ENCODE peak calls at places on chromosomes 1 and 21, in nine cellular contexts. O is breast epithelium, Q is psoas muscle, C is A673, E is testis, Z is body of pancreas, P is pancreas, R is mammary epithelial cell, F is upper lobe of right lung. I is an unnamed sample. For H3K27me3, the result is how much of the 10 kb centered on the place peaks cover.

GRCh38 chr1:19949016-19949415 is 25.6 kb upstream of the PLA2G2E start:
- DNase-seq in R (peak), F (no peak), E (no peak), Z (no peak), P (no peak), O (no peak), Q (no peak), C (no peak), I (peak)

GRCh38 chr21:37527716-37528115 is 161.1 kb downstream of the DYRK1A start:
- DNase-seq in Z (no peak), P (no peak), O (no peak), Q (no peak), C (no peak), E (no peak), F (no peak), R (no peak), I (no peak)

GRCh38 chr1:184802739-184803492 is 48.3 kb upstream of the EDEM3 start:
- DNase-seq in O (no peak), R (peak), C (no peak), Q (no peak), F (no peak), P (no peak), Z (no peak), E (no peak), I (peak)

GRCh38 chr1:39085174-39085573 is 59.0 kb downstream of the NDUFS5 start:
- DNase-seq in F (no peak), E (no peak), Z (no peak), O (no peak), Q (no peak), R (no peak), C (peak), P (no peak), I (no peak)

GRCh38 chr1:40305451-40305850 is 11.6 kb downstream of the COL9A2 start:
- DNase-seq in R (no peak), C (no peak), Z (no peak), P (no peak), Q (no peak), F (no peak), E (no peak), O (no peak), I (peak)

GRCh38 chr1:113898243-113898814 is 6.3 kb downstream of the AP4B1 start:
- DNase-seq in O (no peak), P (no peak), E (no peak), Z (no peak), F (no peak), C (no peak), R (no peak), Q (no peak), I (no peak)

GRCh38 chr1:116428600-116428999 is 55.6 kb downstream of the ATP1A1 start:
- DNase-seq in O (no peak), P (no peak), C (no peak), E (no peak), Z (no peak), R (no peak), Q (no peak), F (no peak), I (no peak)

GRCh38 chr21:32520885-32521735 is 64.2 kb downstream of the TCP10L start:
- DNase-seq in O (peak), Z (peak), E (peak), Q (peak), C (peak), F (peak), R (peak), P (peak), I (peak)

GRCh38 chr1:93840956-93841482 is 38.0 kb downstream of the DNTTIP2 start:
- DNase-seq in E (no peak), P (no peak), F (no peak), O (no peak), R (no peak), Z (no peak), Q (no peak), C (no peak), I (no peak)

GRCh38 chr1:90922996-90923395 is 98.8 kb downstream of the ZNF644 start:
- DNase-seq in C (no peak), R (no peak), Z (no peak), O (no peak), E (no peak), Q (no peak), P (no peak), F (no peak), I (no peak)

GRCh38 chr21:42036313-42036712 is 26.2 kb upstream of the ZBTB21 start:
- DNase-seq in F (no peak), O (no peak), Z (no peak), P (no peak), R (no peak), Q (no peak), E (no peak), C (no peak), I (no peak)

GRCh38 chr21:26918318-26919065 is 48.4 kb downstream of the ADAMTS5 start:
- DNase-seq in C (no peak), O (no peak), Z (no peak), R (no peak), E (no peak), F (no peak), Q (no peak), P (no peak), I (peak)

DNA sequence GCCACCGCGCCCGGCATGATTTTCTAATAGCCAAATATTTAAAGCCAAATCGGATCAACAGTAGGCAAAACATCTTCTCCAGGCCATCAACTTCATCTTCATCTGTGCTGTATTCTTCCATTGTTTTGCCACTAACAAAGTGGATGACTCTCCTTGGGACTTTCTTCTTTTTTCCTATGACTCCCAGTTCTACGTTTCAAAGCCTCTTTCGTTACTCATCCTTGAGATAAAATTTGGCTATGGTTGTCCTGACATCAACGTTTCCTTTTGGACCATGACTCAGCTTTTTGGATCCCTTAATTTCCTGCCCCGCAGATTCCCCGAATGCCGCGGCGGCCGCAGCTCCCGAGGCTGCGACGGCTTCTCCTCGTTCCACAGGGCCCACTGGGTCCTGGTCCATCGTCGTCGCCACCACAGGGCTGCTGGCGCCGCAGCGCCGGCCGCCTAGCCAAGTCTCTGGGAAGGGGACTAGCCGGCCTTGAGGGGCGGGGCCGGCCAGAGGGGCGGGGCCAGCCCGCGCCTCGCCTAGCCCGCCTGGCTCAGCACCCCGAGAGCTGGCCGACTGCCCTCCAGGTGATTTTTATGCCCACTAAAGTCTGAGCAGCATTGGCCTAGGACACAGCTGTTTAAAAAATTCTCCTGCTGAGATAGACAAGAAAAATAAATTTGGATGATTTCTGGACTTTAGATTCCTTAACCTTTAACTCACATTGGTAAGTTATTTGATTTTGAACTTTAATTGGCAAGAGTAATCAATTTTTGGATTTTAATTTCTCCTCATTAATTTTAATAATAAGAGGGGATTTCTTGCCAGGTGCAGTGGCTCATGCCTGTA is 93.9 kb downstream of the ADCY10 start:
- DNase-seq in F (peak), Z (peak), O (peak), C (peak), P (peak), E (peak), Q (peak), R (peak), I (peak)
- H3K4me3 ChIP-seq in F (peak), Z (no peak), O (peak), C (peak), P (no peak), E (peak), Q (peak), R (peak), I (peak)

GRCh38 chr1:10631811-10632481 is 157.2 kb downstream of the PEX14 start:
- DNase-seq in O (no peak), F (peak), Z (peak), R (no peak), C (no peak), Q (peak), E (no peak), P (no peak), I (no peak)
- H3K27me3 ChIP-seq in O (under half), F (under half), Z (under half), R (under half), C (under half), Q (under half), E (under half), P (under half), I (under half)

GRCh38 chr1:16205333-16205671 is 7.2 kb downstream of the ARHGEF19 start:
- DNase-seq in F (peak), Q (no peak), P (no peak), R (no peak), Z (no peak), O (no peak), C (no peak), E (no peak), I (no peak)

GRCh38 chr1:16204216-16204615 is 8.2 kb downstream of the ARHGEF19 start:
- DNase-seq in E (no peak), C (no peak), Z (no peak), O (no peak), F (no peak), P (no peak), Q (no peak), R (no peak), I (no peak)

GRCh38 chr1:16203550-16203949 is 8.9 kb downstream of the ARHGEF19 start:
- DNase-seq in F (no peak), R (no peak), P (no peak), E (no peak), C (no peak), O (no peak), Q (no peak), Z (no peak), I (no peak)

GRCh38 chr1:16205891-16206546 is 6.4 kb downstream of the ARHGEF19 start:
- DNase-seq in P (peak), C (no peak), F (peak), R (no peak), E (no peak), Q (no peak), Z (peak), O (no peak), I (no peak)

GRCh38 chr1:16204634-16205332 is 7.7 kb downstream of the ARHGEF19 start:
- DNase-seq in Z (peak), O (no peak), R (no peak), Q (no peak), E (peak), C (peak), F (peak), P (no peak), I (no peak)
- TF ChIP-seq CTCF in Z (peak), O (no peak), R (peak), Q (peak), E (no peak), C (peak), F (peak), P (no peak), I (peak)

GRCh38 chr1:151990856-151991198 is 2.8 kb downstream of the S100A10 start:
- DNase-seq in Z (peak), C (no peak), E (peak), O (peak), Q (no peak), P (no peak), F (no peak), R (no peak), I (peak)
- H3K4me3 ChIP-seq in Z (no peak), C (no peak), E (no peak), O (no peak), Q (no peak), P (no peak), F (peak), R (peak), I (peak)

I was measured in bronchial epithelial cell.